ENCODE peak calls at places on chromosome 14, in six cellular contexts. Z is lung; E is effector memory CD4-positive, alpha-beta T cell; J is foreskin keratinocyte; S is pancreas; L is adipocyte. O is an unnamed sample.

GRCh38 chr14:82075566-82075965 is 541.9 kb upstream of the SEL1L start:
- DNase-seq in Z (no peak), E (no peak), J (peak; percentile 13), S (peak; percentile 17), L (peak; percentile 14), O (peak; percentile 13)

GRCh38 chr14:105711841-105712460 is 185.6 kb downstream of the TMEM121 start:
- DNase-seq in Z (no peak), E (no peak), J (no peak), S (no peak), L (no peak), O (no peak)

GRCh38 chr14:72518809-72519377 is 375.0 kb downstream of the DPF3 start:
- DNase-seq in Z (no peak), E (no peak), J (no peak), S (no peak), L (no peak), O (peak; percentile 26)

GRCh38 chr14:59511916-59512530 is 27.7 kb downstream of the JKAMP start:
- DNase-seq in Z (no peak), E (no peak), J (no peak), S (no peak), L (no peak), O (no peak)

GRCh38 chr14:79708991-79709390 is 502.3 kb downstream of the DIO2 start:
- DNase-seq in Z (no peak), E (no peak), J (peak; percentile 79), S (no peak), L (no peak), O (no peak)

GRCh38 chr14:23121401-23121800 is 2.3 kb upstream of the CEBPE start:
- DNase-seq in Z (no peak), E (no peak), J (no peak), S (peak; percentile 38), L (peak; percentile 34), O (no peak)

GRCh38 chr14:87617079-87617478 is 375.9 kb downstream of the GALC start:
- DNase-seq in Z (no peak), E (no peak), J (no peak), S (no peak), L (no peak), O (no peak)

GRCh38 chr14:92549853-92550244 is 36.3 kb downstream of the RIN3 start:
- DNase-seq in Z (no peak), E (no peak), J (no peak), S (peak; percentile 39), L (no peak), O (no peak)

GRCh38 chr14:53126705-53127104 is 26.4 kb downstream of the DDHD1 start:
- DNase-seq in Z (no peak), E (no peak), J (no peak), S (no peak), L (peak; percentile 49), O (no peak)

GRCh38 chr14:72619071-72619710 is 274.7 kb downstream of the DPF3 start:
- DNase-seq in Z (no peak), E (no peak), J (no peak), S (no peak), L (no peak), O (no peak)

GRCh38 chr14:55152052-55152753 is 23.2 kb downstream of the LGALS3 start:
- DNase-seq in Z (no peak), E (no peak), J (no peak), S (no peak), L (peak; percentile 80), O (no peak)

GRCh38 chr14:68978550-68978911 is 571 bp downstream of the ACTN1 start:
- DNase-seq in Z (peak; percentile 67), E (no peak), J (no peak), S (peak; percentile 81), L (peak; percentile 88), O (peak; percentile 25)

GRCh38 chr14:68291820-68292219 is 472.2 kb downstream of the RAD51B start:
- DNase-seq in Z (no peak), E (no peak), J (no peak), S (no peak), L (no peak), O (no peak)

GRCh38 chr14:96208739-96209138 is 4.1 kb downstream of the BDKRB2 start:
- DNase-seq in Z (no peak), E (no peak), J (no peak), S (no peak), L (no peak), O (no peak)

GRCh38 chr14:96215845-96216244 is 11.2 kb downstream of the BDKRB2 start:
- DNase-seq in Z (no peak), E (no peak), J (peak; percentile 90), S (no peak), L (no peak), O (no peak)

GRCh38 chr14:96213871-96214465 is 9.3 kb downstream of the BDKRB2 start:
- DNase-seq in Z (no peak), E (no peak), J (no peak), S (no peak), L (no peak), O (no peak)

GRCh38 chr14:96212896-96213295 is 8.3 kb downstream of the BDKRB2 start:
- DNase-seq in Z (no peak), E (no peak), J (no peak), S (no peak), L (no peak), O (no peak)

GRCh38 chr14:96212140-96212539 is 7.5 kb downstream of the BDKRB2 start:
- DNase-seq in Z (no peak), E (no peak), J (no peak), S (no peak), L (no peak), O (no peak)
- H3K27me3 ChIP-seq in Z (no peaks in the 10 kb centered on the region), E (no peaks in the 10 kb centered on the region), J (no peaks in the 10 kb centered on the region), S (no peaks in the 10 kb centered on the region), L (no peaks in the 10 kb centered on the region), O (no peaks in the 10 kb centered on the region)

GRCh38 chr14:100711493-100711892 is 15.2 kb upstream of the DLK1 start:
- DNase-seq in Z (no peak), E (no peak), J (no peak), S (peak; percentile 75), L (no peak), O (no peak)
- H3K27me3 ChIP-seq in Z (no peaks in the 10 kb centered on the region), E (no peaks in the 10 kb centered on the region), J (peaks cover 30% of the 10 kb centered on the region), S (no peaks in the 10 kb centered on the region), L (peaks cover 34% of the 10 kb centered on the region), O (no peaks in the 10 kb centered on the region)

GRCh38 chr14:56844603-56845002 is 34.3 kb upstream of the OTX2 start:
- DNase-seq in Z (no peak), E (no peak), J (no peak), S (no peak), L (peak; percentile 1), O (no peak)

GRCh38 chr14:56841611-56842010 is 31.3 kb upstream of the OTX2 start:
- DNase-seq in Z (no peak), E (no peak), J (no peak), S (no peak), L (no peak), O (no peak)

GRCh38 chr14:56846970-56847928 is 37.0 kb upstream of the OTX2 start:
- DNase-seq in Z (no peak), E (no peak), J (no peak), S (no peak), L (no peak), O (no peak)
- H3K27me3 ChIP-seq in Z (no peaks in the 10 kb centered on the region), E (peaks cover 4% of the 10 kb centered on the region), J (no peaks in the 10 kb centered on the region), S (no peaks in the 10 kb centered on the region), L (peaks cover 16% of the 10 kb centered on the region), O (peaks cover 5% of the 10 kb centered on the region)

DNA sequence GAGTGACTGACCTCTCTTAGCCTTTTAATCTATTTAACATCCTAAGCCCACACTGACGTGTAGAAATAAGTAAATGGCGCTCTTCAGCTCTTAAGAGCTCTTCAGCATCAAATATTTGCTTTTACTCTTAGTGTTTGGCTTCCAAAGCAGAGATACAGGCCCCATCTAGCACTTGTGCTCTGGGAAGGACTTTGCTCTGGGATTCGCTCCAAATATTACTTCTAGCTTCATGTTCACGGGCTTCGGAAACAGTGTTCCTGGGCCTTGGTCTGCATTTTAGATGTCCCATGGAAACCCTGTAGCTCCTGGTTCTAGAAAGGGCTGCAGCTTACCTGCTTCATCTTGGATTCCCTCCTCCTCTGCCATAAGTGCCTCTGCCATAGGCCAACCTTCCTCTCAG is 2.7 kb upstream of the NKX2-8 start:
- DNase-seq in Z (peak; percentile 58), E (no peak), J (no peak), S (no peak), L (no peak), O (no peak)
- H3K27me3 ChIP-seq in Z (peaks cover 17% of the 10 kb centered on the region), E (peaks cover 19% of the 10 kb centered on the region), J (peaks cover 99% of the 10 kb centered on the region), S (no peaks in the 10 kb centered on the region), L (peaks cover 76% of the 10 kb centered on the region), O (peaks cover 40% of the 10 kb centered on the region)

GRCh38 chr14:76640923-76641395 is 120.3 kb upstream of the VASH1 start:
- DNase-seq in Z (no peak), E (no peak), J (no peak), S (peak; percentile 13), L (no peak), O (no peak)
- H3K27me3 ChIP-seq in Z (no peaks in the 10 kb centered on the region), E (peaks cover 4% of the 10 kb centered on the region), J (no peaks in the 10 kb centered on the region), S (no peaks in the 10 kb centered on the region), L (peaks cover 32% of the 10 kb centered on the region), O (no peaks in the 10 kb centered on the region)

GRCh38 chr14:28773176-28773575 is 6.6 kb downstream of the FOXG1 start:
- DNase-seq in Z (no peak), E (no peak), J (no peak), S (no peak), L (no peak), O (no peak)

GRCh38 chr14:28770574-28770973 is 4.0 kb downstream of the FOXG1 start:
- DNase-seq in Z (no peak), E (no peak), J (no peak), S (no peak), L (no peak), O (no peak)

GRCh38 chr14:28771168-28771567 is 4.6 kb downstream of the FOXG1 start:
- DNase-seq in Z (no peak), E (no peak), J (no peak), S (no peak), L (no peak), O (no peak)

GRCh38 chr14:28773917-28774691 is 7.5 kb downstream of the FOXG1 start:
- DNase-seq in Z (no peak), E (no peak), J (no peak), S (no peak), L (peak; percentile 58), O (no peak)

GRCh38 chr14:28772613-28773012 is 6.0 kb downstream of the FOXG1 start:
- DNase-seq in Z (no peak), E (no peak), J (no peak), S (no peak), L (no peak), O (no peak)
- H3K27me3 ChIP-seq in Z (peaks cover 4% of the 10 kb centered on the region), E (peaks cover 10% of the 10 kb centered on the region), J (peaks cover 100% of the 10 kb centered on the region), S (peaks cover 39% of the 10 kb centered on the region), L (peaks cover 94% of the 10 kb centered on the region), O (peaks cover 30% of the 10 kb centered on the region)

O was measured in small intestine.